ENCODE peak calls at places on chromosomes 11 and 22, in eight cellular contexts. One of them, this sample, is unnamed.

GRCh38 chr11:106468091-106468490 is 390.6 kb downstream of the AASDHPPT start:
- DNase-seq in Peyer's patch: no peak
- DNase-seq in chondrocyte: no peak
- DNase-seq in endothelial cell: no peak
- DNase-seq in tibial nerve: no peak
- DNase-seq in esophagus squamous epithelium: no peak
- DNase-seq in Calu3: no peak
- DNase-seq in left ventricle myocardium inferior: no peak
- DNase-seq in this sample: no peak

GRCh38 chr11:114598461-114598860 is 2.9 kb upstream of the NXPE4 start:
- DNase-seq in Peyer's patch: no peak
- DNase-seq in chondrocyte: no peak
- DNase-seq in endothelial cell: no peak
- DNase-seq in tibial nerve: no peak
- DNase-seq in esophagus squamous epithelium: no peak
- DNase-seq in Calu3: no peak
- DNase-seq in left ventricle myocardium inferior: no peak
- DNase-seq in this sample: no peak

GRCh38 chr22:48319321-48320047 is 1508.2 kb downstream of the BRD1 start:
- DNase-seq in Peyer's patch: peak
- DNase-seq in chondrocyte: peak
- DNase-seq in endothelial cell: no peak
- DNase-seq in tibial nerve: no peak
- DNase-seq in esophagus squamous epithelium: no peak
- DNase-seq in Calu3: no peak
- DNase-seq in left ventricle myocardium inferior: no peak
- DNase-seq in this sample: no peak

GRCh38 chr11:71563401-71563800 is 2.0 kb upstream of the KRTAP5-10 start:
- DNase-seq in Peyer's patch: no peak
- DNase-seq in chondrocyte: no peak
- DNase-seq in endothelial cell: peak
- DNase-seq in tibial nerve: no peak
- DNase-seq in esophagus squamous epithelium: no peak
- DNase-seq in Calu3: peak
- DNase-seq in left ventricle myocardium inferior: no peak
- DNase-seq in this sample: no peak

GRCh38 chr11:104795511-104796213 is 102.6 kb downstream of the CASP12 start:
- DNase-seq in Peyer's patch: no peak
- DNase-seq in chondrocyte: no peak
- DNase-seq in endothelial cell: no peak
- DNase-seq in tibial nerve: no peak
- DNase-seq in esophagus squamous epithelium: no peak
- DNase-seq in Calu3: no peak
- DNase-seq in left ventricle myocardium inferior: no peak
- DNase-seq in this sample: no peak

GRCh38 chr11:116840224-116840745 is 2.9 kb upstream of the APOA1 start:
- DNase-seq in Peyer's patch: no peak
- DNase-seq in chondrocyte: no peak
- DNase-seq in endothelial cell: no peak
- DNase-seq in tibial nerve: no peak
- DNase-seq in esophagus squamous epithelium: no peak
- DNase-seq in Calu3: no peak
- DNase-seq in left ventricle myocardium inferior: no peak
- DNase-seq in this sample: no peak

GRCh38 chr11:83724704-83725114 is 438.5 kb upstream of the CCDC90B start:
- DNase-seq in Peyer's patch: no peak
- DNase-seq in chondrocyte: no peak
- DNase-seq in endothelial cell: peak
- DNase-seq in tibial nerve: no peak
- DNase-seq in esophagus squamous epithelium: no peak
- DNase-seq in Calu3: peak
- DNase-seq in left ventricle myocardium inferior: no peak
- DNase-seq in this sample: no peak

GRCh38 chr11:12797996-12798395 is 123.8 kb downstream of the TEAD1 start:
- DNase-seq in Peyer's patch: no peak
- DNase-seq in chondrocyte: no peak
- DNase-seq in endothelial cell: no peak
- DNase-seq in tibial nerve: no peak
- DNase-seq in esophagus squamous epithelium: no peak
- DNase-seq in Calu3: no peak
- DNase-seq in left ventricle myocardium inferior: no peak
- DNase-seq in this sample: no peak

GRCh38 chr11:33291004-33291777 is 34.0 kb downstream of the HIPK3 start:
- DNase-seq in Peyer's patch: no peak
- DNase-seq in chondrocyte: no peak
- DNase-seq in endothelial cell: no peak
- DNase-seq in tibial nerve: no peak
- DNase-seq in esophagus squamous epithelium: no peak
- DNase-seq in Calu3: peak
- DNase-seq in left ventricle myocardium inferior: no peak
- DNase-seq in this sample: no peak

GRCh38 chr11:70662691-70663098 is 264.4 kb downstream of the CTTN start:
- DNase-seq in Peyer's patch: no peak
- DNase-seq in chondrocyte: peak
- DNase-seq in endothelial cell: no peak
- DNase-seq in tibial nerve: no peak
- DNase-seq in esophagus squamous epithelium: no peak
- DNase-seq in Calu3: no peak
- DNase-seq in left ventricle myocardium inferior: no peak
- DNase-seq in this sample: no peak

GRCh38 chr11:46210133-46210636 is 67.3 kb upstream of the CREB3L1 start:
- DNase-seq in Peyer's patch: no peak
- DNase-seq in chondrocyte: no peak
- DNase-seq in endothelial cell: no peak
- DNase-seq in tibial nerve: no peak
- DNase-seq in esophagus squamous epithelium: no peak
- DNase-seq in Calu3: peak
- DNase-seq in left ventricle myocardium inferior: no peak
- DNase-seq in this sample: peak

GRCh38 chr11:2997406-2997805 is 5.3 kb upstream of the NAP1L4 start:
- DNase-seq in Peyer's patch: no peak
- DNase-seq in chondrocyte: no peak
- DNase-seq in endothelial cell: no peak
- DNase-seq in tibial nerve: no peak
- DNase-seq in esophagus squamous epithelium: no peak
- DNase-seq in Calu3: no peak
- DNase-seq in left ventricle myocardium inferior: no peak
- DNase-seq in this sample: no peak

GRCh38 chr11:2217211-2218081 is 45.8 kb upstream of the TH start:
- DNase-seq in Peyer's patch: peak
- DNase-seq in chondrocyte: no peak
- DNase-seq in endothelial cell: no peak
- DNase-seq in tibial nerve: no peak
- DNase-seq in esophagus squamous epithelium: no peak
- DNase-seq in Calu3: no peak
- DNase-seq in left ventricle myocardium inferior: no peak
- DNase-seq in this sample: no peak

GRCh38 chr22:45991108-45991507 is 14.1 kb upstream of the WNT7B start:
- DNase-seq in Peyer's patch: no peak
- DNase-seq in chondrocyte: no peak
- DNase-seq in endothelial cell: no peak
- DNase-seq in tibial nerve: no peak
- DNase-seq in esophagus squamous epithelium: no peak
- DNase-seq in Calu3: no peak
- DNase-seq in left ventricle myocardium inferior: no peak
- DNase-seq in this sample: no peak

GRCh38 chr11:131506376-131506775 is 136.0 kb downstream of the NTM start:
- DNase-seq in Peyer's patch: no peak
- DNase-seq in chondrocyte: no peak
- DNase-seq in endothelial cell: no peak
- DNase-seq in tibial nerve: no peak
- DNase-seq in esophagus squamous epithelium: no peak
- DNase-seq in Calu3: no peak
- DNase-seq in left ventricle myocardium inferior: no peak
- DNase-seq in this sample: no peak

GRCh38 chr11:131503017-131503416 is 132.6 kb downstream of the NTM start:
- DNase-seq in Peyer's patch: no peak
- DNase-seq in chondrocyte: no peak
- DNase-seq in endothelial cell: no peak
- DNase-seq in tibial nerve: no peak
- DNase-seq in esophagus squamous epithelium: no peak
- DNase-seq in Calu3: no peak
- DNase-seq in left ventricle myocardium inferior: no peak
- DNase-seq in this sample: no peak

GRCh38 chr11:131499199-131499598 is 128.8 kb downstream of the NTM start:
- DNase-seq in Peyer's patch: no peak
- DNase-seq in chondrocyte: no peak
- DNase-seq in endothelial cell: no peak
- DNase-seq in tibial nerve: no peak
- DNase-seq in esophagus squamous epithelium: no peak
- DNase-seq in Calu3: no peak
- DNase-seq in left ventricle myocardium inferior: no peak
- DNase-seq in this sample: no peak

GRCh38 chr11:131498631-131499053 is 128.2 kb downstream of the NTM start:
- DNase-seq in Peyer's patch: no peak
- DNase-seq in chondrocyte: no peak
- DNase-seq in endothelial cell: no peak
- DNase-seq in tibial nerve: no peak
- DNase-seq in esophagus squamous epithelium: no peak
- DNase-seq in Calu3: no peak
- DNase-seq in left ventricle myocardium inferior: no peak
- DNase-seq in this sample: no peak

DNA sequence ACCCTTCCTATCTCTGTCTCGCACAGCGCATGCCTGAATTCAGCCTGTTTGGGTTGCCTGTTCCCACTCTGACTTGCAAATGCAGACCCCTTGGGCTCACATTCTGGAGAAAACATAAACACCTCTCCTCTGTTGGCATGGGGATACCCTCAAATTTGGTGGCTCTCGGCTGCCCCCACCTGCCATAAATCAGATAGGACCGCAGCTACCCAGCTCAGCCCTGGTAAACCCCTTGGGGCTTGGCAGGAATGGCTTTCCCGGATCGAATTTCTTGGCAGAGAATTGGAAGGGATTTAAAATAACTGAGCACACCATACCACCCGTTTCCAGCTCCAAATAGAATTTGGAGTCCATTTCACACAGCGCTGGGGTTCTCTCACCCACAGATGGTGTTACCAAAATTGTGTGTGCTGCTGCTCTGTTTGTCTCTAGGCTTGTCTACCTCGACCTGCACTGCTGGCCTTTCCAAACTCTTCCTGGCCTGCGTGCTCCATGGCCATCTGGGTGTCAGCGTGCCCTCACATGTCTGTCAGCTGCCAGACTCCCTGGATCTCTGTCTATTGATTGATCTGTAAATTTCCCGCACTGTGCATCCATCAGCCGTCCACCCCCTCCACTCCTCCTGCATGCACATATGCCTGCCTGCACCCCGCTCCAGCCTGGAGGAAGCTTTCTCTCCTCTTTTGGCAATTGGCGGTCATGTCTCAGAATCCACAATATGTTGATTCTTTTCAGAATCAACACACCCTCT is 134.0 kb downstream of the NTM start:
- DNase-seq in Peyer's patch: no peak
- DNase-seq in chondrocyte: no peak
- DNase-seq in endothelial cell: peak
- DNase-seq in tibial nerve: no peak
- DNase-seq in esophagus squamous epithelium: no peak
- DNase-seq in Calu3: no peak
- DNase-seq in left ventricle myocardium inferior: no peak
- DNase-seq in this sample: no peak
- TF ChIP-seq CTCF in Peyer's patch: peak
- TF ChIP-seq CTCF in chondrocyte: peak
- TF ChIP-seq CTCF in endothelial cell: no peak
- TF ChIP-seq CTCF in tibial nerve: no peak
- TF ChIP-seq CTCF in esophagus squamous epithelium: no peak
- TF ChIP-seq CTCF in Calu3: no peak
- TF ChIP-seq CTCF in left ventricle myocardium inferior: peak
- TF ChIP-seq CTCF in this sample: no peak

GRCh38 chr11:15006139-15006759 is 34.1 kb upstream of the CALCA start:
- DNase-seq in Peyer's patch: no peak
- DNase-seq in chondrocyte: no peak
- DNase-seq in endothelial cell: no peak
- DNase-seq in tibial nerve: no peak
- DNase-seq in esophagus squamous epithelium: no peak
- DNase-seq in Calu3: peak
- DNase-seq in left ventricle myocardium inferior: no peak
- DNase-seq in this sample: no peak
- TF ChIP-seq CTCF in Peyer's patch: peak
- TF ChIP-seq CTCF in chondrocyte: peak
- TF ChIP-seq CTCF in endothelial cell: peak
- TF ChIP-seq CTCF in tibial nerve: no peak
- TF ChIP-seq CTCF in esophagus squamous epithelium: peak
- TF ChIP-seq CTCF in Calu3: peak
- TF ChIP-seq CTCF in left ventricle myocardium inferior: peak
- TF ChIP-seq CTCF in this sample: peak

GRCh38 chr11:74094393-74094792 is 76.4 kb downstream of the C2CD3 start:
- DNase-seq in Peyer's patch: no peak
- DNase-seq in chondrocyte: no peak
- DNase-seq in endothelial cell: no peak
- DNase-seq in tibial nerve: no peak
- DNase-seq in esophagus squamous epithelium: no peak
- DNase-seq in Calu3: no peak
- DNase-seq in left ventricle myocardium inferior: no peak
- DNase-seq in this sample: no peak

GRCh38 chr11:74092425-74092824 is 78.4 kb downstream of the C2CD3 start:
- DNase-seq in Peyer's patch: no peak
- DNase-seq in chondrocyte: no peak
- DNase-seq in endothelial cell: no peak
- DNase-seq in tibial nerve: no peak
- DNase-seq in esophagus squamous epithelium: no peak
- DNase-seq in Calu3: no peak
- DNase-seq in left ventricle myocardium inferior: no peak
- DNase-seq in this sample: no peak

GRCh38 chr11:74091549-74091948 is 79.3 kb downstream of the C2CD3 start:
- DNase-seq in Peyer's patch: no peak
- DNase-seq in chondrocyte: no peak
- DNase-seq in endothelial cell: no peak
- DNase-seq in tibial nerve: no peak
- DNase-seq in esophagus squamous epithelium: no peak
- DNase-seq in Calu3: no peak
- DNase-seq in left ventricle myocardium inferior: no peak
- DNase-seq in this sample: no peak

GRCh38 chr11:74086242-74086884 is 77.5 kb upstream of the UCP3 start:
- DNase-seq in Peyer's patch: no peak
- DNase-seq in chondrocyte: no peak
- DNase-seq in endothelial cell: no peak
- DNase-seq in tibial nerve: no peak
- DNase-seq in esophagus squamous epithelium: no peak
- DNase-seq in Calu3: no peak
- DNase-seq in left ventricle myocardium inferior: no peak
- DNase-seq in this sample: no peak

DNA sequence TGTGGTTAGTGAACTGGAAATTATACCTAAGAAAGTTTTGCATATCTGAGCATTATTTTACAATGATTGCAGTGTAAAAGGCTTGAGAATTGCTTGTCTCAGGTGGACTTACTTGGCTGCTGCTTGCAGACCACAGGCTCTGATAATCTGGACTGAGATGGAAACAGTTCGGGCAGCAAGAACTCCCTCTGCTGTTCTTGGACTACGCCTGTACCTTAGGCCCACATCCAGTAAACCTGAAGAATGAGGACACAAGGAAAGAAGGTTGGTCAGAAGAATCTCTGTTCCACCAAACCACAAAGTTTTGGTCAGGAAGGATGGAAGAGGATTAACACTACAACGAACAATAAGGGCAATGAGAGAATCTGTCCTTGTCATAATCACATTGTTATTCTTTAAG is 80.1 kb downstream of the C2CD3 start:
- DNase-seq in Peyer's patch: no peak
- DNase-seq in chondrocyte: no peak
- DNase-seq in endothelial cell: no peak
- DNase-seq in tibial nerve: no peak
- DNase-seq in esophagus squamous epithelium: no peak
- DNase-seq in Calu3: peak
- DNase-seq in left ventricle myocardium inferior: no peak
- DNase-seq in this sample: no peak
- TF ChIP-seq CTCF in Peyer's patch: peak
- TF ChIP-seq CTCF in chondrocyte: peak
- TF ChIP-seq CTCF in endothelial cell: no peak
- TF ChIP-seq CTCF in tibial nerve: no peak
- TF ChIP-seq CTCF in esophagus squamous epithelium: peak
- TF ChIP-seq CTCF in Calu3: no peak
- TF ChIP-seq CTCF in left ventricle myocardium inferior: no peak
- TF ChIP-seq CTCF in this sample: no peak

GRCh38 chr11:35323076-35323868 is 96.1 kb downstream of the SLC1A2 start:
- DNase-seq in Peyer's patch: no peak
- DNase-seq in chondrocyte: no peak
- DNase-seq in endothelial cell: no peak
- DNase-seq in tibial nerve: no peak
- DNase-seq in esophagus squamous epithelium: no peak
- DNase-seq in Calu3: no peak
- DNase-seq in left ventricle myocardium inferior: no peak
- DNase-seq in this sample: no peak
- TF ChIP-seq CTCF in Peyer's patch: no peak
- TF ChIP-seq CTCF in chondrocyte: no peak
- TF ChIP-seq CTCF in endothelial cell: no peak
- TF ChIP-seq CTCF in tibial nerve: no peak
- TF ChIP-seq CTCF in esophagus squamous epithelium: no peak
- TF ChIP-seq CTCF in Calu3: no peak
- TF ChIP-seq CTCF in left ventricle myocardium inferior: no peak
- TF ChIP-seq CTCF in this sample: no peak